ENCODE peak calls at places on chromosomes 5 and 9, in five cellular contexts. One of them, this sample, is unnamed.
A peak's percentile ranks its signal among the peaks of the same experiment; 100 is the strongest.

GRCh38 chr9:124906966-124907365 is 33.9 kb downstream of the GOLGA1 start:
- DNase-seq in RWPE2: no peak
- DNase-seq in IMR-90: no peak
- DNase-seq in AG04450: no peak
- DNase-seq in HCT116: no peak
- DNase-seq in this sample: no peak

GRCh38 chr9:19553441-19553840 is 144.6 kb downstream of the ACER2 start:
- DNase-seq in RWPE2: no peak
- DNase-seq in IMR-90: no peak
- DNase-seq in AG04450: no peak
- DNase-seq in HCT116: no peak
- DNase-seq in this sample: no peak

GRCh38 chr9:81871695-81872094 is 56.5 kb upstream of the SPATA31D4 start:
- DNase-seq in RWPE2: no peak
- DNase-seq in IMR-90: peak; percentile 82
- DNase-seq in AG04450: no peak
- DNase-seq in HCT116: no peak
- DNase-seq in this sample: no peak

GRCh38 chr9:106868565-106868964 is 5.6 kb downstream of the ZNF462 start:
- DNase-seq in RWPE2: no peak
- DNase-seq in IMR-90: no peak
- DNase-seq in AG04450: no peak
- DNase-seq in HCT116: no peak
- DNase-seq in this sample: no peak

GRCh38 chr5:80168388-80169028 is 87.3 kb downstream of the SERINC5 start:
- DNase-seq in RWPE2: no peak
- DNase-seq in IMR-90: no peak
- DNase-seq in AG04450: no peak
- DNase-seq in HCT116: no peak
- DNase-seq in this sample: no peak

GRCh38 chr9:104301770-104302169 is 202.3 kb upstream of the OR13F1 start:
- DNase-seq in RWPE2: no peak
- DNase-seq in IMR-90: no peak
- DNase-seq in AG04450: no peak
- DNase-seq in HCT116: no peak
- DNase-seq in this sample: no peak

GRCh38 chr5:102762828-102763227 is 7.7 kb downstream of the PAM start:
- DNase-seq in RWPE2: no peak
- DNase-seq in IMR-90: no peak
- DNase-seq in AG04450: no peak
- DNase-seq in HCT116: no peak
- DNase-seq in this sample: no peak

GRCh38 chr5:127791439-127791838 is 88.2 kb downstream of the CCDC192 start:
- DNase-seq in RWPE2: no peak
- DNase-seq in IMR-90: no peak
- DNase-seq in AG04450: no peak
- DNase-seq in HCT116: no peak
- DNase-seq in this sample: no peak

GRCh38 chr9:93267091-93267541 is 83.2 kb downstream of the WNK2 start:
- DNase-seq in RWPE2: no peak
- DNase-seq in IMR-90: no peak
- DNase-seq in AG04450: no peak
- DNase-seq in HCT116: no peak
- DNase-seq in this sample: no peak

GRCh38 chr9:130862747-130863146 is 27.7 kb downstream of the ABL1 start:
- DNase-seq in RWPE2: no peak
- DNase-seq in IMR-90: no peak
- DNase-seq in AG04450: no peak
- DNase-seq in HCT116: no peak
- DNase-seq in this sample: no peak

GRCh38 chr9:135480071-135480941 is 724 bp downstream of the PPP1R26 start:
- DNase-seq in RWPE2: no peak
- DNase-seq in IMR-90: peak; percentile 20
- DNase-seq in AG04450: no peak
- DNase-seq in HCT116: no peak
- DNase-seq in this sample: no peak

GRCh38 chr9:108056805-108057386 is 567.3 kb upstream of the KLF4 start:
- DNase-seq in RWPE2: no peak
- DNase-seq in IMR-90: peak; percentile 88
- DNase-seq in AG04450: no peak
- DNase-seq in HCT116: no peak
- DNase-seq in this sample: no peak

GRCh38 chr5:59840200-59840601 is 53.3 kb downstream of the PDE4D start:
- DNase-seq in RWPE2: no peak
- DNase-seq in IMR-90: peak; percentile 72
- DNase-seq in AG04450: no peak
- DNase-seq in HCT116: no peak
- DNase-seq in this sample: no peak

GRCh38 chr5:149280124-149280523 is 8.5 kb downstream of the AFAP1L1 start:
- DNase-seq in RWPE2: no peak
- DNase-seq in IMR-90: no peak
- DNase-seq in AG04450: no peak
- DNase-seq in HCT116: no peak
- DNase-seq in this sample: no peak

GRCh38 chr9:133634024-133634691 is 2.0 kb upstream of the DBH start:
- DNase-seq in RWPE2: no peak
- DNase-seq in IMR-90: no peak
- DNase-seq in AG04450: no peak
- DNase-seq in HCT116: no peak
- DNase-seq in this sample: no peak

GRCh38 chr9:69496803-69497450 is 171.9 kb downstream of the ENTREP1 start:
- DNase-seq in RWPE2: no peak
- DNase-seq in IMR-90: no peak
- DNase-seq in AG04450: no peak
- DNase-seq in HCT116: no peak
- DNase-seq in this sample: no peak

GRCh38 chr5:116559239-116559638 is 15.4 kb downstream of the SEMA6A start:
- DNase-seq in RWPE2: no peak
- DNase-seq in IMR-90: no peak
- DNase-seq in AG04450: no peak
- DNase-seq in HCT116: no peak
- DNase-seq in this sample: no peak

GRCh38 chr9:80410106-80410505 is 838.3 kb downstream of the TLE4 start:
- DNase-seq in RWPE2: no peak
- DNase-seq in IMR-90: no peak
- DNase-seq in AG04450: no peak
- DNase-seq in HCT116: no peak
- DNase-seq in this sample: no peak

GRCh38 chr5:153429734-153430133 is 60.7 kb upstream of the GRIA1 start:
- DNase-seq in RWPE2: no peak
- DNase-seq in IMR-90: no peak
- DNase-seq in AG04450: no peak
- DNase-seq in HCT116: no peak
- DNase-seq in this sample: no peak

GRCh38 chr9:15239816-15240215 is 67.2 kb downstream of the TTC39B start:
- DNase-seq in RWPE2: no peak
- DNase-seq in IMR-90: no peak
- DNase-seq in AG04450: no peak
- DNase-seq in HCT116: no peak
- DNase-seq in this sample: no peak

GRCh38 chr9:81759680-81760215 is 70.4 kb upstream of the TLE1 start:
- DNase-seq in RWPE2: no peak
- DNase-seq in IMR-90: peak; percentile 99
- DNase-seq in AG04450: peak; percentile 88
- DNase-seq in HCT116: peak; percentile 21
- DNase-seq in this sample: no peak

GRCh38 chr5:64074533-64074932 is 91.1 kb upstream of the RNF180 start:
- DNase-seq in RWPE2: no peak
- DNase-seq in IMR-90: peak; percentile 3
- DNase-seq in AG04450: no peak
- DNase-seq in HCT116: no peak
- DNase-seq in this sample: no peak

GRCh38 chr9:78091736-78092135 is 60.1 kb upstream of the GNAQ start:
- DNase-seq in RWPE2: no peak
- DNase-seq in IMR-90: no peak
- DNase-seq in AG04450: no peak
- DNase-seq in HCT116: no peak
- DNase-seq in this sample: no peak

GRCh38 chr5:89105171-89105695 is 222.2 kb upstream of the MEF2C start:
- DNase-seq in RWPE2: no peak
- DNase-seq in IMR-90: no peak
- DNase-seq in AG04450: no peak
- DNase-seq in HCT116: no peak
- DNase-seq in this sample: no peak

GRCh38 chr9:121282309-121283071 is 14.5 kb downstream of the GSN start:
- DNase-seq in RWPE2: no peak
- DNase-seq in IMR-90: peak; percentile 85
- DNase-seq in AG04450: no peak
- DNase-seq in HCT116: no peak
- DNase-seq in this sample: no peak

GRCh38 chr5:161548472-161549094 is 2.1 kb upstream of the GABRB2 start:
- DNase-seq in RWPE2: no peak
- DNase-seq in IMR-90: no peak
- DNase-seq in AG04450: no peak
- DNase-seq in HCT116: no peak
- DNase-seq in this sample: no peak

GRCh38 chr9:101029300-101030021 is 934 bp downstream of the PLPPR1 start:
- DNase-seq in RWPE2: no peak
- DNase-seq in IMR-90: no peak
- DNase-seq in AG04450: no peak
- DNase-seq in HCT116: no peak
- DNase-seq in this sample: no peak

GRCh38 chr9:127991017-127991756 is 10.4 kb upstream of the EEIG1 start:
- DNase-seq in RWPE2: no peak
- DNase-seq in IMR-90: no peak
- DNase-seq in AG04450: no peak
- DNase-seq in HCT116: no peak
- DNase-seq in this sample: no peak

GRCh38 chr5:122933926-122934325 is 88.5 kb downstream of the SNX24 start:
- DNase-seq in RWPE2: no peak
- DNase-seq in IMR-90: no peak
- DNase-seq in AG04450: no peak
- DNase-seq in HCT116: no peak
- DNase-seq in this sample: no peak

DNA sequence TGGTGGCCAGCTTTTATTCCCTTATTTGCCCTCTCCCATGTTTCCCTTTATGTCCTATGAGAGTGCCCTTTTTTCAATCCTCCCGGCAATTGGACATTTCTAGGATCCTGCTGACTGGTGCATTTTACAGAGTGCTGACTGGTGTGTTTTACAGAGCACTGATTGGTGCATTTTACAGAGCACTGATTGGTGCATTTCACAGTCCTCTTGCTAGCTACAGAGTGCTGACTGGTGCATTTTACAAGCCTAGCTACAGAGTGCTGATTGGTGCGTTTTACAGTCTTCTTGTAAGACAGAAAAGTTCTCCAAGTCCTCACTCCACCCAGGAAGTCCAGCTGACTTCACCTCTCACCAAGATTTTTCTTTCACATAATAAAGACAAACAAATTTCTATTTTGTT is 15.4 kb upstream of the FANCC start:
- DNase-seq in RWPE2: no peak
- DNase-seq in IMR-90: no peak
- DNase-seq in AG04450: no peak
- DNase-seq in HCT116: no peak
- DNase-seq in this sample: no peak
- H3K9me3 ChIP-seq in RWPE2: peaks cover 4% of the 10 kb centered on the region
- H3K9me3 ChIP-seq in IMR-90: peaks cover 5% of the 10 kb centered on the region
- H3K9me3 ChIP-seq in AG04450: peaks cover 15% of the 10 kb centered on the region
- H3K9me3 ChIP-seq in HCT116: no peaks in the 10 kb centered on the region
- H3K9me3 ChIP-seq in this sample: no peaks in the 10 kb centered on the region

GRCh38 chr5:45295231-45295630 is 400.9 kb downstream of the HCN1 start:
- DNase-seq in RWPE2: no peak
- DNase-seq in IMR-90: no peak
- DNase-seq in AG04450: no peak
- DNase-seq in HCT116: no peak
- DNase-seq in this sample: no peak
- H3K9me3 ChIP-seq in RWPE2: no peaks in the 10 kb centered on the region
- H3K9me3 ChIP-seq in IMR-90: peaks cover 2% of the 10 kb centered on the region
- H3K9me3 ChIP-seq in AG04450: no peaks in the 10 kb centered on the region
- H3K9me3 ChIP-seq in HCT116: no peaks in the 10 kb centered on the region
- H3K9me3 ChIP-seq in this sample: peaks cover 4% of the 10 kb centered on the region

GRCh38 chr5:179110528-179110927 is 50.4 kb downstream of the ZNF354C start:
- DNase-seq in RWPE2: no peak
- DNase-seq in IMR-90: no peak
- DNase-seq in AG04450: no peak
- DNase-seq in HCT116: no peak
- DNase-seq in this sample: no peak
- H3K9me3 ChIP-seq in RWPE2: peaks cover 23% of the 10 kb centered on the region
- H3K9me3 ChIP-seq in IMR-90: peaks cover 37% of the 10 kb centered on the region
- H3K9me3 ChIP-seq in AG04450: peaks cover 55% of the 10 kb centered on the region
- H3K9me3 ChIP-seq in HCT116: no peaks in the 10 kb centered on the region
- H3K9me3 ChIP-seq in this sample: peaks cover 3% of the 10 kb centered on the region

GRCh38 chr9:122418016-122418415 is 47.2 kb downstream of the PTGS1 start:
- DNase-seq in RWPE2: no peak
- DNase-seq in IMR-90: no peak
- DNase-seq in AG04450: no peak
- DNase-seq in HCT116: no peak
- DNase-seq in this sample: no peak
- H3K9me3 ChIP-seq in RWPE2: peaks cover 2% of the 10 kb centered on the region
- H3K9me3 ChIP-seq in IMR-90: peaks cover 18% of the 10 kb centered on the region
- H3K9me3 ChIP-seq in AG04450: peaks cover 15% of the 10 kb centered on the region
- H3K9me3 ChIP-seq in HCT116: no peaks in the 10 kb centered on the region
- H3K9me3 ChIP-seq in this sample: no peaks in the 10 kb centered on the region

GRCh38 chr5:141250576-141250975 is 5.4 kb downstream of the PCDHB15 start:
- DNase-seq in RWPE2: no peak
- DNase-seq in IMR-90: no peak
- DNase-seq in AG04450: no peak
- DNase-seq in HCT116: no peak
- DNase-seq in this sample: no peak
- H3K9me3 ChIP-seq in RWPE2: peaks cover 35% of the 10 kb centered on the region
- H3K9me3 ChIP-seq in IMR-90: peaks cover 31% of the 10 kb centered on the region
- H3K9me3 ChIP-seq in AG04450: peaks cover 27% of the 10 kb centered on the region
- H3K9me3 ChIP-seq in HCT116: peaks cover 17% of the 10 kb centered on the region
- H3K9me3 ChIP-seq in this sample: peaks cover 32% of the 10 kb centered on the region

DNA sequence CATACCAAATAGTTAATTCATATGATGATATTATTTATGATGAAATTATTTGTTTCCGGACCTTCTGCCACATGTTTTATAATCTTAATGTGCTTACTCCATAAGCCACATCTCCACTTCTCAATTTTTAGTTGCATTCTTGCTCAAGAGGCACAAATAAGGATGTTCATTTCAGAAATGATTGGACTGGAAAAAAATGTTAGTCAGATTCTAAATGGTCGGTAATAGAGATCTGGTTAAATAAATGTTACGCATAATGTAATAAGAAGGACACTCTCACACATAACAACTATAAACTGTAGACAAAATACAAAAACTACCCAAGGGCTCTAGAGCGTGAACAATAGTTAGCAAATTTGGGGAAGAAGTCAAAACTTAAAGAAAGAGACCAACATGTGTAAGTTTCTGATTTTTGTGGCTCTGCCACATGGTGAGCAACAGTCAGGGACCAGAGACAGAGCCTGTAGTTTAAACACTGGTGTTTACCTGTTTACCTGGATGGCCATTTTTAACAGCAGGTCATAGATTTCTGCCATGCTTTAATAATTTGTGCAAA is 554.3 kb upstream of the CLINT1 start:
- DNase-seq in RWPE2: no peak
- DNase-seq in IMR-90: no peak
- DNase-seq in AG04450: no peak
- DNase-seq in HCT116: no peak
- DNase-seq in this sample: no peak
- H3K9me3 ChIP-seq in RWPE2: no peaks in the 10 kb centered on the region
- H3K9me3 ChIP-seq in IMR-90: no peaks in the 10 kb centered on the region
- H3K9me3 ChIP-seq in AG04450: no peaks in the 10 kb centered on the region
- H3K9me3 ChIP-seq in HCT116: no peaks in the 10 kb centered on the region
- H3K9me3 ChIP-seq in this sample: no peaks in the 10 kb centered on the region

This sample was measured in T-helper 17 cell.